ENCODE peak calls at places on chromosomes 13 and 19, in four cellular contexts. T is heart left ventricle, P is lower leg skin, R is upper lobe of left lung. X is an unnamed sample.

GRCh38 chr13:39129253-39129652 is 91.0 kb downstream of the NHLRC3 start:
- DNase-seq in T (no peak), P (no peak), R (no peak), X (no peak)

GRCh38 chr13:45051315-45051714 is 62.0 kb downstream of the GPALPP1 start:
- DNase-seq in T (no peak), P (no peak), R (no peak), X (no peak)

GRCh38 chr13:31048521-31048920 is 113.2 kb downstream of the HSPH1 start:
- DNase-seq in T (no peak), P (no peak), R (no peak), X (no peak)

GRCh38 chr13:74070513-74070912 is 63.7 kb downstream of the KLF12 start:
- DNase-seq in T (no peak), P (no peak), R (no peak), X (no peak)

GRCh38 chr13:61247149-61247936 is 168.3 kb downstream of the PCDH20 start:
- DNase-seq in T (no peak), P (peak; percentile 34), R (no peak), X (no peak)

GRCh38 chr13:50905256-50905655 is 4.3 kb upstream of the RNASEH2B start:
- DNase-seq in T (no peak), P (no peak), R (peak; percentile 75), X (no peak)

GRCh38 chr19:10289836-10290438 is at the start of gene ICAM5:
- DNase-seq in T (no peak), P (peak; percentile 85), R (no peak), X (no peak)

GRCh38 chr19:5608271-5608666 is 14.3 kb downstream of the SAFB2 start:
- DNase-seq in T (no peak), P (no peak), R (no peak), X (no peak)

GRCh38 chr19:4229179-4229931 is at the start of gene EBI3:
- DNase-seq in T (peak; percentile 32), P (peak; percentile 86), R (peak; percentile 28), X (no peak)

GRCh38 chr13:21399741-21400140 is 59.4 kb downstream of the ZDHHC20 start:
- DNase-seq in T (no peak), P (no peak), R (no peak), X (no peak)

GRCh38 chr19:41025871-41026270 is 34.8 kb downstream of the CYP2B6 start:
- DNase-seq in T (no peak), P (peak; percentile 61), R (no peak), X (no peak)

GRCh38 chr13:70253411-70253810 is 145.2 kb upstream of the KLHL1 start:
- DNase-seq in T (no peak), P (no peak), R (no peak), X (no peak)

GRCh38 chr19:45404557-45405434 is at the start of gene PPP1R13L:
- DNase-seq in T (peak; percentile 88), P (peak; percentile 97), R (peak; percentile 94), X (peak; percentile 96)

GRCh38 chr19:45408121-45408520 is 1.7 kb downstream of the POLR1G start:
- DNase-seq in T (no peak), P (no peak), R (no peak), X (no peak)

GRCh38 chr19:45405435-45406164 is 731 bp upstream of the PPP1R13L start:
- DNase-seq in T (peak; percentile 92), P (peak; percentile 98), R (peak; percentile 90), X (peak; percentile 93)

GRCh38 chr19:45406957-45407375 is 522 bp downstream of the POLR1G start:
- DNase-seq in T (no peak), P (no peak), R (no peak), X (no peak)

GRCh38 chr19:45406165-45406956 is at the start of gene POLR1G:
- DNase-seq in T (peak; percentile 81), P (peak; percentile 95), R (peak; percentile 76), X (peak; percentile 83)
- TF ChIP-seq POLR2A in T (no peak), P (no peak), R (peak; percentile 39), X (peak; percentile 48)

DNA sequence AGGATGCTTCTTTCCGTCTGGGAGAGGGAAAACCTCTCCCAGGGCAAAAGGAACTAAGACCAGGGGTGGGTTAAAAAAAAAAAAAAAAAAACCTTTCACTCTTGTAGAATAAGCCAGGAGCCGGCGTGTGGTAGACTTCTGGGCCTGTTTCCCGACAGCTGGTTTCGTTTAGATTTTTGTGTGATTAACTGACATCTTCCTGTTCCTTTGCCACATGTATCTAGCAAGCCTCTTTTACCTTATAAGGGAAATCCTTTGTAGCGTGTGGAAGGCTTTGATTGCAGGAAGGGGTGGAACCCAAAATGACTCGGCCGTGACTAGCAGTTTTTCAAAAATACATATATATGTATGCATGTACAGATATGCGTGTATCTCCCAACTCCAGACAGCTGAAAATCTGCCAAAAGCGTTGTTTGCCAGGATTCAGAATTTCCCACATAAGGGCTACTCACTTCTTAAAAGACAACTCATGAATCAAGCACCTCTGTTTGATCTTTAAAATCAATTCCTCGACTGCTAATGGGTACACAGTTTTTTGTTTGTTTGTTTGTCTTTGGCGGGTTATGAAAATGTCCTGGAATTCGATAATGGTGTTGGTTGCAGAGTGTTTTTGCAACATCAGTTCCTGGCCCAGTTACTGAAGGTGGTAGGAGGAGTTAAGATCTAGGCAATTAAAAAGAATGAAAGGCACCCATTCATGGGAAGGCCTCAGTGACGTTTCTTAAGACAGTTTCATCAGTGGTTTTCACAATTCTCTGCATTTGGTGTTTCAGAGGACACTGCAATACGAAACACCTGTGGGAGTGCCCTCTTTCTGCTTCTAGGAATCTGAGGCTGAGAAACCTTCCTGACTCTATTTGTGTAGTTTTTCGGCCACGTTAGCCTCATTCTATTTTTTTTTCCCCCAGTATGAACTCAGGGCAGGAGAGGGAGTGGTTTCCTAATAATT is 2.7 kb downstream of the TPM4 start:
- DNase-seq in T (peak; percentile 81), P (no peak), R (peak; percentile 69), X (peak; percentile 76)
- TF ChIP-seq CTCF in T (no peak), P (no peak), R (no peak), X (no peak)

DNA sequence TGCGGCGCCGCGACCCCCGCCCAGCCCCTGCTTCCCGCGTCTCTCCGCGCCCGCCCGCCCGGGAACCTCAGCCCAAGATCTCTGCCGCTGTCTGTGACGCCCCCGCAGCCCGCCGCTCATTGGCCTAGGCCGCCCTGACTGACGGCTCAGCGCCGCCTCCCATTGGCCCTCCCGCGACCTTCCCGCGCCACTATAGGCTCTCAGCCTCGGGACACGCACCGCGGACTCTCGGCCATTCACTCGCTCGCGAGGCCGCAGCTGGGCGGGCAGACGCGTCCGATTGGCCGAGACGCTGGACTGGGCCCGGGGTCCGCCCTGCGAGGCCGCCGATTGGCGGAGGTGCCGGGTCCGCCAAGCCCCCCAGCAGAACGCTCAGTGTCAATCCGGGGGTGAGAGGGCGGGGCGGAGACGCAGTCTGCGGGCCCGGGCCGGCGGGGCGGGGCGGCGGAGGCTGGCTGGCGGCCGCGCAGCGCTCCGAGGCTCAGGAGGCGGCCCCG is at the start of gene PRKACA:
- DNase-seq in T (peak; percentile 99), P (peak; percentile 100), R (peak; percentile 99), X (peak; percentile 98)
- TF ChIP-seq POLR2A in T (no peak), P (no peak), R (peak; percentile 43), X (no peak)

GRCh38 chr19:18847516-18848463 is 16.0 kb downstream of the UPF1 start:
- DNase-seq in T (peak; percentile 24), P (no peak), R (no peak), X (no peak)
- TF ChIP-seq CTCF in T (no peak), P (no peak), R (no peak), X (no peak)

GRCh38 chr19:17470204-17470841 is at the start of gene SLC27A1:
- DNase-seq in T (peak; percentile 98), P (peak; percentile 100), R (peak; percentile 99), X (peak; percentile 97)

GRCh38 chr19:17467471-17468301 is 2.6 kb upstream of the SLC27A1 start:
- DNase-seq in T (no peak), P (no peak), R (no peak), X (no peak)

GRCh38 chr19:17469371-17470203 is 737 bp upstream of the SLC27A1 start:
- DNase-seq in T (peak; percentile 94), P (peak; percentile 99), R (peak; percentile 97), X (peak; percentile 99)

GRCh38 chr19:17469092-17469370 is 1.3 kb upstream of the SLC27A1 start:
- DNase-seq in T (no peak), P (no peak), R (no peak), X (no peak)

DNA sequence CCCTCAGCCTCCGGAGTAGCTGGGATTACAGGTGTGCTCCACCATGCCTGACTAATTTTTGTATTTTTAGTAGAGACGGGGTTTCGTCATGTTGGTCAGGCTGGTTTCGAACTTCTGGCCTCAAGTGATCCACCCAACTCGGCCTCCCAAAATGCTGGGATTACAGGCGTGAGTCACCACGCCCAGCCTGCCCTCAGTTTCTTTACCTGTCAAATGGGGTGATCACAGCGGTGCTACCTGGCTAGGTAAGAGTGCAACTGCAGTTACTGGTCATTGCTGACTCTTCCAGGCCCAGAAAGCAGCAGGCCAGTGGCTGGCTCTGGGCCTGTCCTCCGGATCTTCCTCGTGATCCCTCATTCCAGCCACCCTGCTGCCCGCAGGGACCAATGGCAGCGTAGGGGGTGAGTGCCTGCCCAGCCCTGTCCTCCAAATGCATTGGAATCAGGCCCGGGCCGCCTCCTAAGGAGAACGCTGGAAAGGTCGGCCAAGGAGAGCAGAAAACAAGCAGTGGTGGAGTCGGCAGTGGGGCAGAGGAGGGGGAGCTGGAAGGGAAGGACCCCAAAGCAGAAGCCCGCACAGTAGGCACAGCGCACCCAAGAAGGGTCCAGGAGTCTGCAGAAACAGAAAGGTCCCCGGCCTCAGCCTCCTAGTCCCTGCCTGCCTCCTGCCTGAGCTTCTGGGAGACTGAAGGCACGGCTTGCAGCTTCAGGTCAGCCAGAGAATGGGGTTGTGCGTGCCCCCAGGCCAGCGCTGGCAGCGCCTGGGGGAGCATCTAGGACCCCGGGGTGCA is 1.8 kb upstream of the SLC27A1 start:
- DNase-seq in T (peak; percentile 84), P (peak; percentile 94), R (peak; percentile 86), X (peak; percentile 26)
- TF ChIP-seq POLR2A in T (no peak), P (no peak), R (peak; percentile 55), X (no peak)

GRCh38 chr19:14198384-14199376 is 7.3 kb downstream of the ADGRL1 start:
- DNase-seq in T (no peak), P (no peak), R (no peak), X (no peak)
- TF ChIP-seq CTCF in T (no peak), P (no peak), R (no peak), X (no peak)